ENCODE peak calls at places on chromosome 6, in eight cellular contexts. X, R, H, K, M, W, F and B are unnamed samples.

GRCh38 chr6:90610291-90610670 is 23.4 kb upstream of the MAP3K7 start:
- DNase-seq in X (no peak), R (no peak), H (no peak), K (peak), M (no peak), W (no peak), F (no peak), B (no peak)

GRCh38 chr6:170360476-170360875 is 53.9 kb downstream of the FAM120B start:
- DNase-seq in X (no peak), R (peak), H (no peak), K (peak), M (no peak), W (no peak), F (no peak), B (no peak)

GRCh38 chr6:160215232-160215631 is 43.4 kb downstream of the SLC22A2 start:
- DNase-seq in X (no peak), R (peak), H (no peak), K (peak), M (no peak), W (no peak), F (peak), B (no peak)

GRCh38 chr6:136696238-136696637 is 96.0 kb downstream of the MAP3K5 start:
- DNase-seq in X (peak), R (peak), H (peak), K (peak), M (no peak), W (no peak), F (no peak), B (no peak)

GRCh38 chr6:122657601-122658000 is 47.4 kb downstream of the PKIB start:
- DNase-seq in X (no peak), R (no peak), H (no peak), K (peak), M (no peak), W (no peak), F (no peak), B (no peak)

GRCh38 chr6:53154794-53155193 is 6.2 kb upstream of the GCM1 start:
- DNase-seq in X (no peak), R (no peak), H (no peak), K (no peak), M (no peak), W (no peak), F (no peak), B (no peak)

GRCh38 chr6:53858196-53858595 is 63.4 kb downstream of the LRRC1 start:
- DNase-seq in X (no peak), R (no peak), H (no peak), K (no peak), M (no peak), W (no peak), F (no peak), B (no peak)

GRCh38 chr6:130975325-130975724 is 87.7 kb downstream of the EPB41L2 start:
- DNase-seq in X (peak), R (peak), H (no peak), K (peak), M (no peak), W (no peak), F (no peak), B (no peak)

GRCh38 chr6:87257046-87257445 is 65.3 kb upstream of the SMIM8 start:
- DNase-seq in X (no peak), R (no peak), H (no peak), K (no peak), M (no peak), W (no peak), F (no peak), B (no peak)

GRCh38 chr6:147194652-147195403 is 9.4 kb upstream of the STXBP5 start:
- DNase-seq in X (peak), R (peak), H (no peak), K (no peak), M (peak), W (no peak), F (peak), B (no peak)

GRCh38 chr6:152502421-152503188 is 134.6 kb downstream of the SYNE1 start:
- DNase-seq in X (no peak), R (peak), H (no peak), K (no peak), M (no peak), W (no peak), F (no peak), B (no peak)

GRCh38 chr6:35139924-35140524 is 1.1 kb downstream of the TCP11 start:
- DNase-seq in X (peak), R (peak), H (peak), K (peak), M (peak), W (peak), F (peak), B (peak)

GRCh38 chr6:125004198-125004597 is 42.0 kb downstream of the RNF217 start:
- DNase-seq in X (no peak), R (no peak), H (no peak), K (no peak), M (no peak), W (no peak), F (peak), B (no peak)

GRCh38 chr6:50846860-50847171 is 28.1 kb downstream of the TFAP2B start:
- DNase-seq in X (no peak), R (no peak), H (no peak), K (no peak), M (no peak), W (no peak), F (no peak), B (no peak)

GRCh38 chr6:15148356-15149058 is 97.4 kb upstream of the JARID2 start:
- DNase-seq in X (peak), R (peak), H (no peak), K (peak), M (peak), W (no peak), F (peak), B (no peak)

GRCh38 chr6:44062771-44063560 is 64.3 kb downstream of the MRPL14 start:
- DNase-seq in X (no peak), R (no peak), H (no peak), K (peak), M (peak), W (peak), F (no peak), B (no peak)

GRCh38 chr6:20241102-20241501 is 28.8 kb upstream of the MBOAT1 start:
- DNase-seq in X (no peak), R (no peak), H (no peak), K (no peak), M (no peak), W (no peak), F (no peak), B (no peak)

GRCh38 chr6:22582806-22583205 is 13.4 kb downstream of the HDGFL1 start:
- DNase-seq in X (no peak), R (no peak), H (no peak), K (peak), M (no peak), W (no peak), F (no peak), B (no peak)

GRCh38 chr6:131159578-131159977 is 24.3 kb downstream of the AKAP7 start:
- DNase-seq in X (peak), R (peak), H (no peak), K (peak), M (no peak), W (no peak), F (peak), B (no peak)

GRCh38 chr6:37008484-37009186 is 3.2 kb downstream of the FGD2 start:
- DNase-seq in X (no peak), R (no peak), H (no peak), K (no peak), M (no peak), W (no peak), F (no peak), B (no peak)

GRCh38 chr6:57262901-57263694 is 41.0 kb upstream of the RAB23 start:
- DNase-seq in X (peak), R (peak), H (peak), K (peak), M (no peak), W (no peak), F (peak), B (no peak)

GRCh38 chr6:84228198-84228543 is 728 bp upstream of the CEP162 start:
- DNase-seq in X (no peak), R (no peak), H (no peak), K (no peak), M (no peak), W (no peak), F (no peak), B (no peak)